ENCODE peak calls at places on chromosomes 2 and 18, in five cellular contexts. V, M, W, U and I are unnamed samples. For H3K4me1, the result is how much of the 10 kb centered on the place peaks cover.

GRCh38 chr2:28606986-28607441 is 111.2 kb downstream of the PLB1 start:
- DNase-seq in V (no peak), M (no peak), W (no peak), U (no peak), I (no peak)

GRCh38 chr2:183162362-183162761 is 38.1 kb downstream of the NUP35 start:
- DNase-seq in U (no peak), V (no peak), M (no peak), W (no peak), I (no peak)

GRCh38 chr2:25274868-25275574 is 66.7 kb downstream of the DNMT3A start:
- DNase-seq in V (peak), U (no peak), W (peak), M (no peak), I (no peak)

GRCh38 chr2:140797718-140798117 is 1333.1 kb downstream of the LRP1B start:
- DNase-seq in U (no peak), W (no peak), V (no peak), M (no peak), I (no peak)

GRCh38 chr18:9333441-9334350 is 877 bp upstream of the TWSG1 start:
- DNase-seq in W (no peak), V (peak), U (peak), M (no peak), I (peak)

GRCh38 chr2:196123679-196124373 is 47.6 kb downstream of the STK17B start:
- DNase-seq in W (no peak), V (no peak), U (no peak), M (no peak), I (no peak)

GRCh38 chr2:231932711-231932970 is 6.4 kb upstream of the NPPC start:
- DNase-seq in V (no peak), U (no peak), W (no peak), M (no peak), I (no peak)

GRCh38 chr18:50099725-50100414 is 95.1 kb downstream of the MYO5B start:
- DNase-seq in M (no peak), V (no peak), U (no peak), W (no peak), I (no peak)

GRCh38 chr2:194252127-194252526 is 1404.9 kb upstream of the SLC39A10 start:
- DNase-seq in W (no peak), U (no peak), M (no peak), V (no peak), I (no peak)

GRCh38 chr2:24021122-24021998 is 11.5 kb downstream of the MFSD2B start:
- DNase-seq in V (no peak), U (no peak), W (peak), M (no peak), I (peak)

GRCh38 chr2:230939066-230939591 is 14.1 kb upstream of the GPR55 start:
- DNase-seq in W (no peak), M (no peak), V (no peak), U (no peak), I (no peak)

GRCh38 chr2:45259144-45259543 is 249.9 kb upstream of the SIX2 start:
- DNase-seq in U (no peak), W (no peak), M (no peak), V (no peak), I (no peak)

GRCh38 chr2:232075080-232075479 is 113.6 kb downstream of the DIS3L2 start:
- DNase-seq in M (no peak), W (no peak), U (no peak), V (no peak), I (no peak)

GRCh38 chr2:231780123-231780908 is 766 bp downstream of the PDE6D start:
- DNase-seq in W (no peak), M (peak), V (peak), U (no peak), I (peak)

GRCh38 chr2:54947121-54947520 is 103.1 kb downstream of the RTN4 start:
- DNase-seq in V (no peak), M (no peak), W (no peak), U (no peak), I (no peak)

GRCh38 chr2:150601280-150602038 is 114.0 kb upstream of the RND3 start:
- DNase-seq in U (peak), W (no peak), M (no peak), V (no peak), I (no peak)

GRCh38 chr18:73975266-73975665 is 172.4 kb downstream of the FBXO15 start:
- DNase-seq in V (peak), U (no peak), W (peak), M (no peak), I (no peak)

GRCh38 chr2:165196411-165196810 is 7.4 kb downstream of the SCN3A start:
- DNase-seq in W (no peak), U (no peak), V (no peak), M (no peak), I (no peak)

GRCh38 chr2:134320930-134321329 is 67.1 kb downstream of the MGAT5 start:
- DNase-seq in V (peak), M (no peak), W (no peak), U (no peak), I (no peak)

GRCh38 chr18:2502880-2503279 is 68.4 kb downstream of the METTL4 start:
- DNase-seq in U (no peak), V (no peak), W (no peak), M (no peak), I (no peak)

GRCh38 chr2:240170354-240170735 is 29.9 kb upstream of the OTOS start:
- DNase-seq in U (no peak), M (peak), W (no peak), V (no peak), I (no peak)

GRCh38 chr2:26455801-26456700 is 21.9 kb downstream of the OTOF start:
- DNase-seq in U (no peak), W (peak), V (no peak), M (no peak), I (peak)

GRCh38 chr2:26457241-26457666 is 20.7 kb downstream of the OTOF start:
- DNase-seq in U (no peak), W (no peak), M (no peak), V (no peak), I (peak)

GRCh38 chr2:26457695-26458364 is 20.1 kb downstream of the OTOF start:
- DNase-seq in V (no peak), U (no peak), M (no peak), W (no peak), I (peak)

GRCh38 chr2:26455037-26455800 is 22.7 kb downstream of the OTOF start:
- DNase-seq in W (no peak), U (no peak), M (no peak), V (no peak), I (peak)

GRCh38 chr2:26456701-26457224 is 21.2 kb downstream of the OTOF start:
- DNase-seq in M (no peak), V (no peak), U (no peak), W (peak), I (peak)
- H3K4me1 ChIP-seq in M (under half), V (under half), U (under half), W (under half), I (under half)

GRCh38 chr2:167966367-167966766 is 281.0 kb downstream of the STK39 start:
- DNase-seq in M (no peak), W (no peak), U (no peak), V (no peak), I (no peak)

GRCh38 chr2:167965907-167966306 is 281.5 kb downstream of the STK39 start:
- DNase-seq in M (no peak), W (no peak), V (no peak), U (no peak), I (no peak)

GRCh38 chr2:167964650-167965404 is 282.6 kb downstream of the STK39 start:
- DNase-seq in V (no peak), M (no peak), U (no peak), W (no peak), I (no peak)

GRCh38 chr2:167962436-167963226 is 284.8 kb downstream of the STK39 start:
- DNase-seq in U (no peak), V (no peak), W (no peak), M (no peak), I (no peak)

DNA sequence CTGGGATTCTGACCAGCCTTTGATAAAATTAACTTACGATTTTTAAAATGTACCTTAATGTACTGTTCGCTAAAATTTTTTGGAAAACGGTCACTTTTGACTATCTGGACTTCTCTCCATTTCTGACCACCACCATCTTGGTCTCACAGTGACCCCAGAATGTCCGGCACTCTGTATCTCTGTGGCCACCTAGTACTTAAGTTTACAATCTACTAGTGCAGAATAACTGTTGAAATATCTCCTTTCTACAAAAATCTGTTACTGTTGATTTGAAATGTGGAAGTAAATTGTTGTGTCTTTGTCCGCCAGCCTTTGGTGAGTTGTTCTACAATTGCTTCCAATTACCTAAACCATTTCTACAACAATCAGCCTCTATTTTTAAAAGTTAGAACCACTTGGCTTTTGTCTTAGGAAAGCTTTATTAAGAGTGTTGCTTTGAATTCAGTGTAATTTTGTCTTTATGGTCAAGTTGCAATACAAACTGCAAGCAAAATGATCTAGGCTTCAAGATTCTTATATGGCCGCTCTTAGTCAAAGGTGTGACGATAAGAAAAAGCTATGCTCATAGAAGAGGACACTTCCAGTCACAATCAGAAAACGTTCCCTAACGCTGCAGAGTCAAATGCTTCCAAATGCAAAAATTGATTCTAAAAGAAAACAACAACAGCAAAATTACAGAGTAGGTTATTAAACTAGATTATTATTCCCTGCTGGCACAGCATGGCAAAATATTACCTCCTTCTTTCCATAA is 283.3 kb downstream of the STK39 start:
- DNase-seq in M (no peak), W (no peak), U (no peak), V (no peak), I (no peak)
- H3K4me3 ChIP-seq in M (no peak), W (no peak), U (no peak), V (no peak), I (no peak)

GRCh38 chr18:37435996-37436395 is 129.6 kb downstream of the CELF4 start:
- DNase-seq in M (no peak), U (no peak), W (no peak), V (no peak), I (no peak)
- H3K4me1 ChIP-seq in M (under half), U (under half), W (under half), V (under half), I (under half)

DNA sequence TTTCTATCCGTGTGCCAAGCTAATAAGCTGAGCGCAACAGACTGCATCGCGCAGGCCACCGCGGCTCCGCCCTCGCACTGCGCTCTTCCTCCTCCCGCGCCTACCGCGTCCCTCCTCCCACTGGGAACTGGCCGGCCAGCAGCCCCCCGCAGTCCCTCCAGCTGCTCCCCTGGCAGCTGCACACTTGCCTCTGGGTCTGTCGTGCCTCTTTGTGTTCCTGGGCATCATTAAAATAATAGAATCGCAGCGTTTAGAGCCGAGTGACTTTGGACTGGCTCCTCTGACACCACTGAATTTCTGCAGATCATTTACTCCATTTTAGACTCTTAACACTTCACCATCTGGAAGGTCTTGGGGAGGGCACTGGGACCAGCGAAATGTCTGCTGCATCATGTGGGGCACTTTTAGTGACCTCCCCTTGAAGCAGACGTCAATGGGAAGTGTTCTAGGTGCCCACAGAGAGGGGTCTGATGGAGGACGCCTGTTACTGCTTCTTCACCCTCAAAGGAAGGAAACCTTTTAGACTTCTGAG is 20.9 kb upstream of the NAB1 start:
- DNase-seq in V (peak), U (no peak), M (no peak), W (no peak), I (peak)
- H3K4me3 ChIP-seq in V (peak), U (peak), M (no peak), W (no peak), I (peak)

GRCh38 chr18:13380671-13381070 is 162.1 kb downstream of the LDLRAD4 start:
- DNase-seq in V (no peak), M (no peak), W (no peak), U (no peak), I (no peak)
- H3K4me1 ChIP-seq in V (under half), M (under half), W (under half), U (under half), I (under half)